ENCODE peak calls at places on chromosome 12, in eight cellular contexts. One of them, this sample, is unnamed.

GRCh38 chr12:13471471-13471870 is 274.9 kb downstream of the EMP1 start:
- DNase-seq in activated naive CD4-positive, alpha-beta T cell treated with anti-CD3 and anti-CD28 coated beads, Interleukin-2, amount 10 ng/mL, durations not matched to agents 7 days and 5 days: no peak
- DNase-seq in breast epithelium: no peak
- DNase-seq in HCEC 1CT: no peak
- DNase-seq in stimulated activated CD8-positive, alpha-beta memory T cell treated with anti-CD3 and anti-CD28 coated beads, Interleukin-4, amount 100 ng/mL, for 4 hours: no peak
- DNase-seq in HS-27A: no peak
- DNase-seq in germinal center: no peak
- DNase-seq in NCI-H1092 treated with DMSO at 0.1 percent for 48 hours: no peak
- DNase-seq in this sample: no peak

GRCh38 chr12:132560421-132560830 is 50.0 kb downstream of the LRCOL1 start:
- DNase-seq in activated naive CD4-positive, alpha-beta T cell treated with anti-CD3 and anti-CD28 coated beads, Interleukin-2, amount 10 ng/mL, durations not matched to agents 7 days and 5 days: peak
- DNase-seq in breast epithelium: no peak
- DNase-seq in HCEC 1CT: no peak
- DNase-seq in stimulated activated CD8-positive, alpha-beta memory T cell treated with anti-CD3 and anti-CD28 coated beads, Interleukin-4, amount 100 ng/mL, for 4 hours: no peak
- DNase-seq in HS-27A: no peak
- DNase-seq in germinal center: peak
- DNase-seq in NCI-H1092 treated with DMSO at 0.1 percent for 48 hours: no peak
- DNase-seq in this sample: no peak

GRCh38 chr12:84329933-84330332 is 582.7 kb downstream of the SLC6A15 start:
- DNase-seq in activated naive CD4-positive, alpha-beta T cell treated with anti-CD3 and anti-CD28 coated beads, Interleukin-2, amount 10 ng/mL, durations not matched to agents 7 days and 5 days: no peak
- DNase-seq in breast epithelium: no peak
- DNase-seq in HCEC 1CT: no peak
- DNase-seq in stimulated activated CD8-positive, alpha-beta memory T cell treated with anti-CD3 and anti-CD28 coated beads, Interleukin-4, amount 100 ng/mL, for 4 hours: no peak
- DNase-seq in HS-27A: no peak
- DNase-seq in germinal center: no peak
- DNase-seq in NCI-H1092 treated with DMSO at 0.1 percent for 48 hours: no peak
- DNase-seq in this sample: peak

GRCh38 chr12:27585739-27586265 is 61.8 kb downstream of the PPFIBP1 start:
- DNase-seq in activated naive CD4-positive, alpha-beta T cell treated with anti-CD3 and anti-CD28 coated beads, Interleukin-2, amount 10 ng/mL, durations not matched to agents 7 days and 5 days: no peak
- DNase-seq in breast epithelium: no peak
- DNase-seq in HCEC 1CT: no peak
- DNase-seq in stimulated activated CD8-positive, alpha-beta memory T cell treated with anti-CD3 and anti-CD28 coated beads, Interleukin-4, amount 100 ng/mL, for 4 hours: no peak
- DNase-seq in HS-27A: no peak
- DNase-seq in germinal center: no peak
- DNase-seq in NCI-H1092 treated with DMSO at 0.1 percent for 48 hours: no peak
- DNase-seq in this sample: no peak

GRCh38 chr12:32134144-32134888 is 27.7 kb downstream of the BICD1 start:
- DNase-seq in activated naive CD4-positive, alpha-beta T cell treated with anti-CD3 and anti-CD28 coated beads, Interleukin-2, amount 10 ng/mL, durations not matched to agents 7 days and 5 days: peak
- DNase-seq in breast epithelium: no peak
- DNase-seq in HCEC 1CT: peak
- DNase-seq in stimulated activated CD8-positive, alpha-beta memory T cell treated with anti-CD3 and anti-CD28 coated beads, Interleukin-4, amount 100 ng/mL, for 4 hours: no peak
- DNase-seq in HS-27A: no peak
- DNase-seq in germinal center: peak
- DNase-seq in NCI-H1092 treated with DMSO at 0.1 percent for 48 hours: no peak
- DNase-seq in this sample: no peak

GRCh38 chr12:51827925-51828818 is 20.3 kb downstream of the FIGNL2 start:
- DNase-seq in activated naive CD4-positive, alpha-beta T cell treated with anti-CD3 and anti-CD28 coated beads, Interleukin-2, amount 10 ng/mL, durations not matched to agents 7 days and 5 days: peak
- DNase-seq in breast epithelium: no peak
- DNase-seq in HCEC 1CT: no peak
- DNase-seq in stimulated activated CD8-positive, alpha-beta memory T cell treated with anti-CD3 and anti-CD28 coated beads, Interleukin-4, amount 100 ng/mL, for 4 hours: peak
- DNase-seq in HS-27A: no peak
- DNase-seq in germinal center: no peak
- DNase-seq in NCI-H1092 treated with DMSO at 0.1 percent for 48 hours: no peak
- DNase-seq in this sample: peak

GRCh38 chr12:14239935-14240872 is 125.3 kb upstream of the ATF7IP start:
- DNase-seq in activated naive CD4-positive, alpha-beta T cell treated with anti-CD3 and anti-CD28 coated beads, Interleukin-2, amount 10 ng/mL, durations not matched to agents 7 days and 5 days: peak
- DNase-seq in breast epithelium: no peak
- DNase-seq in HCEC 1CT: no peak
- DNase-seq in stimulated activated CD8-positive, alpha-beta memory T cell treated with anti-CD3 and anti-CD28 coated beads, Interleukin-4, amount 100 ng/mL, for 4 hours: no peak
- DNase-seq in HS-27A: no peak
- DNase-seq in germinal center: peak
- DNase-seq in NCI-H1092 treated with DMSO at 0.1 percent for 48 hours: no peak
- DNase-seq in this sample: no peak

GRCh38 chr12:55829967-55830600 is 697 bp upstream of the DNAJC14 start:
- DNase-seq in activated naive CD4-positive, alpha-beta T cell treated with anti-CD3 and anti-CD28 coated beads, Interleukin-2, amount 10 ng/mL, durations not matched to agents 7 days and 5 days: peak
- DNase-seq in breast epithelium: peak
- DNase-seq in HCEC 1CT: no peak
- DNase-seq in stimulated activated CD8-positive, alpha-beta memory T cell treated with anti-CD3 and anti-CD28 coated beads, Interleukin-4, amount 100 ng/mL, for 4 hours: no peak
- DNase-seq in HS-27A: no peak
- DNase-seq in germinal center: peak
- DNase-seq in NCI-H1092 treated with DMSO at 0.1 percent for 48 hours: no peak
- DNase-seq in this sample: no peak

GRCh38 chr12:39990122-39991101 is 115.5 kb downstream of the SLC2A13 start:
- DNase-seq in activated naive CD4-positive, alpha-beta T cell treated with anti-CD3 and anti-CD28 coated beads, Interleukin-2, amount 10 ng/mL, durations not matched to agents 7 days and 5 days: peak
- DNase-seq in breast epithelium: peak
- DNase-seq in HCEC 1CT: peak
- DNase-seq in stimulated activated CD8-positive, alpha-beta memory T cell treated with anti-CD3 and anti-CD28 coated beads, Interleukin-4, amount 100 ng/mL, for 4 hours: peak
- DNase-seq in HS-27A: no peak
- DNase-seq in germinal center: peak
- DNase-seq in NCI-H1092 treated with DMSO at 0.1 percent for 48 hours: no peak
- DNase-seq in this sample: peak

GRCh38 chr12:10362828-10363664 is 26.8 kb downstream of the KLRK1 start:
- DNase-seq in activated naive CD4-positive, alpha-beta T cell treated with anti-CD3 and anti-CD28 coated beads, Interleukin-2, amount 10 ng/mL, durations not matched to agents 7 days and 5 days: no peak
- DNase-seq in breast epithelium: no peak
- DNase-seq in HCEC 1CT: no peak
- DNase-seq in stimulated activated CD8-positive, alpha-beta memory T cell treated with anti-CD3 and anti-CD28 coated beads, Interleukin-4, amount 100 ng/mL, for 4 hours: no peak
- DNase-seq in HS-27A: no peak
- DNase-seq in germinal center: no peak
- DNase-seq in NCI-H1092 treated with DMSO at 0.1 percent for 48 hours: no peak
- DNase-seq in this sample: no peak

GRCh38 chr12:13234045-13234641 is 37.6 kb downstream of the EMP1 start:
- DNase-seq in activated naive CD4-positive, alpha-beta T cell treated with anti-CD3 and anti-CD28 coated beads, Interleukin-2, amount 10 ng/mL, durations not matched to agents 7 days and 5 days: peak
- DNase-seq in breast epithelium: no peak
- DNase-seq in HCEC 1CT: peak
- DNase-seq in stimulated activated CD8-positive, alpha-beta memory T cell treated with anti-CD3 and anti-CD28 coated beads, Interleukin-4, amount 100 ng/mL, for 4 hours: peak
- DNase-seq in HS-27A: no peak
- DNase-seq in germinal center: peak
- DNase-seq in NCI-H1092 treated with DMSO at 0.1 percent for 48 hours: peak
- DNase-seq in this sample: peak

GRCh38 chr12:71460318-71460717 is 20.7 kb downstream of the LGR5 start:
- DNase-seq in activated naive CD4-positive, alpha-beta T cell treated with anti-CD3 and anti-CD28 coated beads, Interleukin-2, amount 10 ng/mL, durations not matched to agents 7 days and 5 days: no peak
- DNase-seq in breast epithelium: no peak
- DNase-seq in HCEC 1CT: no peak
- DNase-seq in stimulated activated CD8-positive, alpha-beta memory T cell treated with anti-CD3 and anti-CD28 coated beads, Interleukin-4, amount 100 ng/mL, for 4 hours: no peak
- DNase-seq in HS-27A: no peak
- DNase-seq in germinal center: no peak
- DNase-seq in NCI-H1092 treated with DMSO at 0.1 percent for 48 hours: no peak
- DNase-seq in this sample: no peak

GRCh38 chr12:2264622-2265306 is 212.0 kb downstream of the CACNA1C start:
- DNase-seq in activated naive CD4-positive, alpha-beta T cell treated with anti-CD3 and anti-CD28 coated beads, Interleukin-2, amount 10 ng/mL, durations not matched to agents 7 days and 5 days: no peak
- DNase-seq in breast epithelium: peak
- DNase-seq in HCEC 1CT: peak
- DNase-seq in stimulated activated CD8-positive, alpha-beta memory T cell treated with anti-CD3 and anti-CD28 coated beads, Interleukin-4, amount 100 ng/mL, for 4 hours: no peak
- DNase-seq in HS-27A: peak
- DNase-seq in germinal center: no peak
- DNase-seq in NCI-H1092 treated with DMSO at 0.1 percent for 48 hours: no peak
- DNase-seq in this sample: no peak

GRCh38 chr12:11822071-11822818 is 172.8 kb downstream of the ETV6 start:
- DNase-seq in activated naive CD4-positive, alpha-beta T cell treated with anti-CD3 and anti-CD28 coated beads, Interleukin-2, amount 10 ng/mL, durations not matched to agents 7 days and 5 days: no peak
- DNase-seq in breast epithelium: no peak
- DNase-seq in HCEC 1CT: no peak
- DNase-seq in stimulated activated CD8-positive, alpha-beta memory T cell treated with anti-CD3 and anti-CD28 coated beads, Interleukin-4, amount 100 ng/mL, for 4 hours: peak
- DNase-seq in HS-27A: no peak
- DNase-seq in germinal center: no peak
- DNase-seq in NCI-H1092 treated with DMSO at 0.1 percent for 48 hours: no peak
- DNase-seq in this sample: peak

GRCh38 chr12:113227169-113227568 is 5.9 kb downstream of the TPCN1 start:
- DNase-seq in activated naive CD4-positive, alpha-beta T cell treated with anti-CD3 and anti-CD28 coated beads, Interleukin-2, amount 10 ng/mL, durations not matched to agents 7 days and 5 days: no peak
- DNase-seq in breast epithelium: no peak
- DNase-seq in HCEC 1CT: no peak
- DNase-seq in stimulated activated CD8-positive, alpha-beta memory T cell treated with anti-CD3 and anti-CD28 coated beads, Interleukin-4, amount 100 ng/mL, for 4 hours: no peak
- DNase-seq in HS-27A: no peak
- DNase-seq in germinal center: no peak
- DNase-seq in NCI-H1092 treated with DMSO at 0.1 percent for 48 hours: no peak
- DNase-seq in this sample: no peak

GRCh38 chr12:130988261-130989175 is 34.8 kb downstream of the ADGRD1 start:
- DNase-seq in activated naive CD4-positive, alpha-beta T cell treated with anti-CD3 and anti-CD28 coated beads, Interleukin-2, amount 10 ng/mL, durations not matched to agents 7 days and 5 days: no peak
- DNase-seq in breast epithelium: no peak
- DNase-seq in HCEC 1CT: no peak
- DNase-seq in stimulated activated CD8-positive, alpha-beta memory T cell treated with anti-CD3 and anti-CD28 coated beads, Interleukin-4, amount 100 ng/mL, for 4 hours: no peak
- DNase-seq in HS-27A: no peak
- DNase-seq in germinal center: no peak
- DNase-seq in NCI-H1092 treated with DMSO at 0.1 percent for 48 hours: no peak
- DNase-seq in this sample: no peak

GRCh38 chr12:131894981-131895639 is 688 bp downstream of the ULK1 start:
- DNase-seq in activated naive CD4-positive, alpha-beta T cell treated with anti-CD3 and anti-CD28 coated beads, Interleukin-2, amount 10 ng/mL, durations not matched to agents 7 days and 5 days: peak
- DNase-seq in breast epithelium: no peak
- DNase-seq in HCEC 1CT: no peak
- DNase-seq in stimulated activated CD8-positive, alpha-beta memory T cell treated with anti-CD3 and anti-CD28 coated beads, Interleukin-4, amount 100 ng/mL, for 4 hours: no peak
- DNase-seq in HS-27A: no peak
- DNase-seq in germinal center: no peak
- DNase-seq in NCI-H1092 treated with DMSO at 0.1 percent for 48 hours: no peak
- DNase-seq in this sample: no peak

GRCh38 chr12:122064034-122064777 is 14.3 kb upstream of the MLXIP start:
- DNase-seq in activated naive CD4-positive, alpha-beta T cell treated with anti-CD3 and anti-CD28 coated beads, Interleukin-2, amount 10 ng/mL, durations not matched to agents 7 days and 5 days: peak
- DNase-seq in breast epithelium: no peak
- DNase-seq in HCEC 1CT: peak
- DNase-seq in stimulated activated CD8-positive, alpha-beta memory T cell treated with anti-CD3 and anti-CD28 coated beads, Interleukin-4, amount 100 ng/mL, for 4 hours: no peak
- DNase-seq in HS-27A: peak
- DNase-seq in germinal center: peak
- DNase-seq in NCI-H1092 treated with DMSO at 0.1 percent for 48 hours: peak
- DNase-seq in this sample: peak

GRCh38 chr12:101891462-101891971 is 14.1 kb downstream of the DRAM1 start:
- DNase-seq in activated naive CD4-positive, alpha-beta T cell treated with anti-CD3 and anti-CD28 coated beads, Interleukin-2, amount 10 ng/mL, durations not matched to agents 7 days and 5 days: no peak
- DNase-seq in breast epithelium: no peak
- DNase-seq in HCEC 1CT: peak
- DNase-seq in stimulated activated CD8-positive, alpha-beta memory T cell treated with anti-CD3 and anti-CD28 coated beads, Interleukin-4, amount 100 ng/mL, for 4 hours: no peak
- DNase-seq in HS-27A: no peak
- DNase-seq in germinal center: no peak
- DNase-seq in NCI-H1092 treated with DMSO at 0.1 percent for 48 hours: no peak
- DNase-seq in this sample: peak

GRCh38 chr12:6735448-6736191 is 11.8 kb downstream of the COPS7A start:
- DNase-seq in activated naive CD4-positive, alpha-beta T cell treated with anti-CD3 and anti-CD28 coated beads, Interleukin-2, amount 10 ng/mL, durations not matched to agents 7 days and 5 days: peak
- DNase-seq in breast epithelium: peak
- DNase-seq in HCEC 1CT: peak
- DNase-seq in stimulated activated CD8-positive, alpha-beta memory T cell treated with anti-CD3 and anti-CD28 coated beads, Interleukin-4, amount 100 ng/mL, for 4 hours: no peak
- DNase-seq in HS-27A: no peak
- DNase-seq in germinal center: no peak
- DNase-seq in NCI-H1092 treated with DMSO at 0.1 percent for 48 hours: peak
- DNase-seq in this sample: peak

GRCh38 chr12:32272465-32272864 is 126.9 kb upstream of the FGD4 start:
- DNase-seq in activated naive CD4-positive, alpha-beta T cell treated with anti-CD3 and anti-CD28 coated beads, Interleukin-2, amount 10 ng/mL, durations not matched to agents 7 days and 5 days: no peak
- DNase-seq in breast epithelium: no peak
- DNase-seq in HCEC 1CT: no peak
- DNase-seq in stimulated activated CD8-positive, alpha-beta memory T cell treated with anti-CD3 and anti-CD28 coated beads, Interleukin-4, amount 100 ng/mL, for 4 hours: no peak
- DNase-seq in HS-27A: no peak
- DNase-seq in germinal center: no peak
- DNase-seq in NCI-H1092 treated with DMSO at 0.1 percent for 48 hours: no peak
- DNase-seq in this sample: no peak

GRCh38 chr12:94925206-94925605 is 78.3 kb downstream of the NDUFA12 start:
- DNase-seq in activated naive CD4-positive, alpha-beta T cell treated with anti-CD3 and anti-CD28 coated beads, Interleukin-2, amount 10 ng/mL, durations not matched to agents 7 days and 5 days: no peak
- DNase-seq in breast epithelium: no peak
- DNase-seq in HCEC 1CT: no peak
- DNase-seq in stimulated activated CD8-positive, alpha-beta memory T cell treated with anti-CD3 and anti-CD28 coated beads, Interleukin-4, amount 100 ng/mL, for 4 hours: no peak
- DNase-seq in HS-27A: no peak
- DNase-seq in germinal center: no peak
- DNase-seq in NCI-H1092 treated with DMSO at 0.1 percent for 48 hours: no peak
- DNase-seq in this sample: no peak

GRCh38 chr12:49339464-49339861 is 2.5 kb upstream of the C1QL4 start:
- DNase-seq in activated naive CD4-positive, alpha-beta T cell treated with anti-CD3 and anti-CD28 coated beads, Interleukin-2, amount 10 ng/mL, durations not matched to agents 7 days and 5 days: no peak
- DNase-seq in breast epithelium: no peak
- DNase-seq in HCEC 1CT: no peak
- DNase-seq in stimulated activated CD8-positive, alpha-beta memory T cell treated with anti-CD3 and anti-CD28 coated beads, Interleukin-4, amount 100 ng/mL, for 4 hours: no peak
- DNase-seq in HS-27A: no peak
- DNase-seq in germinal center: no peak
- DNase-seq in NCI-H1092 treated with DMSO at 0.1 percent for 48 hours: no peak
- DNase-seq in this sample: no peak

GRCh38 chr12:76591461-76591860 is 31.9 kb upstream of the OSBPL8 start:
- DNase-seq in activated naive CD4-positive, alpha-beta T cell treated with anti-CD3 and anti-CD28 coated beads, Interleukin-2, amount 10 ng/mL, durations not matched to agents 7 days and 5 days: no peak
- DNase-seq in breast epithelium: no peak
- DNase-seq in HCEC 1CT: peak
- DNase-seq in stimulated activated CD8-positive, alpha-beta memory T cell treated with anti-CD3 and anti-CD28 coated beads, Interleukin-4, amount 100 ng/mL, for 4 hours: no peak
- DNase-seq in HS-27A: no peak
- DNase-seq in germinal center: no peak
- DNase-seq in NCI-H1092 treated with DMSO at 0.1 percent for 48 hours: no peak
- DNase-seq in this sample: no peak

GRCh38 chr12:26736563-26737486 is 96.2 kb downstream of the ITPR2 start:
- DNase-seq in activated naive CD4-positive, alpha-beta T cell treated with anti-CD3 and anti-CD28 coated beads, Interleukin-2, amount 10 ng/mL, durations not matched to agents 7 days and 5 days: no peak
- DNase-seq in breast epithelium: no peak
- DNase-seq in HCEC 1CT: peak
- DNase-seq in stimulated activated CD8-positive, alpha-beta memory T cell treated with anti-CD3 and anti-CD28 coated beads, Interleukin-4, amount 100 ng/mL, for 4 hours: no peak
- DNase-seq in HS-27A: peak
- DNase-seq in germinal center: no peak
- DNase-seq in NCI-H1092 treated with DMSO at 0.1 percent for 48 hours: no peak
- DNase-seq in this sample: no peak

GRCh38 chr12:67519824-67520433 is 128.6 kb upstream of the DYRK2 start:
- DNase-seq in activated naive CD4-positive, alpha-beta T cell treated with anti-CD3 and anti-CD28 coated beads, Interleukin-2, amount 10 ng/mL, durations not matched to agents 7 days and 5 days: no peak
- DNase-seq in breast epithelium: no peak
- DNase-seq in HCEC 1CT: no peak
- DNase-seq in stimulated activated CD8-positive, alpha-beta memory T cell treated with anti-CD3 and anti-CD28 coated beads, Interleukin-4, amount 100 ng/mL, for 4 hours: no peak
- DNase-seq in HS-27A: no peak
- DNase-seq in germinal center: no peak
- DNase-seq in NCI-H1092 treated with DMSO at 0.1 percent for 48 hours: peak
- DNase-seq in this sample: peak

GRCh38 chr12:93946542-93947150 is 201.7 kb upstream of the PLXNC1 start:
- DNase-seq in activated naive CD4-positive, alpha-beta T cell treated with anti-CD3 and anti-CD28 coated beads, Interleukin-2, amount 10 ng/mL, durations not matched to agents 7 days and 5 days: no peak
- DNase-seq in breast epithelium: no peak
- DNase-seq in HCEC 1CT: peak
- DNase-seq in stimulated activated CD8-positive, alpha-beta memory T cell treated with anti-CD3 and anti-CD28 coated beads, Interleukin-4, amount 100 ng/mL, for 4 hours: no peak
- DNase-seq in HS-27A: no peak
- DNase-seq in germinal center: no peak
- DNase-seq in NCI-H1092 treated with DMSO at 0.1 percent for 48 hours: no peak
- DNase-seq in this sample: no peak

GRCh38 chr12:105555556-105555973 is 225.1 kb downstream of the C12orf75 start:
- DNase-seq in activated naive CD4-positive, alpha-beta T cell treated with anti-CD3 and anti-CD28 coated beads, Interleukin-2, amount 10 ng/mL, durations not matched to agents 7 days and 5 days: no peak
- DNase-seq in breast epithelium: no peak
- DNase-seq in HCEC 1CT: no peak
- DNase-seq in stimulated activated CD8-positive, alpha-beta memory T cell treated with anti-CD3 and anti-CD28 coated beads, Interleukin-4, amount 100 ng/mL, for 4 hours: no peak
- DNase-seq in HS-27A: no peak
- DNase-seq in germinal center: no peak
- DNase-seq in NCI-H1092 treated with DMSO at 0.1 percent for 48 hours: no peak
- DNase-seq in this sample: no peak

GRCh38 chr12:118290130-118290529 is 82.6 kb downstream of the TAOK3 start:
- DNase-seq in activated naive CD4-positive, alpha-beta T cell treated with anti-CD3 and anti-CD28 coated beads, Interleukin-2, amount 10 ng/mL, durations not matched to agents 7 days and 5 days: no peak
- DNase-seq in breast epithelium: no peak
- DNase-seq in HCEC 1CT: no peak
- DNase-seq in stimulated activated CD8-positive, alpha-beta memory T cell treated with anti-CD3 and anti-CD28 coated beads, Interleukin-4, amount 100 ng/mL, for 4 hours: no peak
- DNase-seq in HS-27A: no peak
- DNase-seq in germinal center: no peak
- DNase-seq in NCI-H1092 treated with DMSO at 0.1 percent for 48 hours: no peak
- DNase-seq in this sample: no peak

GRCh38 chr12:94401326-94401725 is 58.3 kb downstream of the CEP83 start:
- DNase-seq in activated naive CD4-positive, alpha-beta T cell treated with anti-CD3 and anti-CD28 coated beads, Interleukin-2, amount 10 ng/mL, durations not matched to agents 7 days and 5 days: no peak
- DNase-seq in breast epithelium: no peak
- DNase-seq in HCEC 1CT: no peak
- DNase-seq in stimulated activated CD8-positive, alpha-beta memory T cell treated with anti-CD3 and anti-CD28 coated beads, Interleukin-4, amount 100 ng/mL, for 4 hours: no peak
- DNase-seq in HS-27A: no peak
- DNase-seq in germinal center: no peak
- DNase-seq in NCI-H1092 treated with DMSO at 0.1 percent for 48 hours: no peak
- DNase-seq in this sample: no peak

GRCh38 chr12:14729586-14729985 is 33.2 kb upstream of the GUCY2C start:
- DNase-seq in activated naive CD4-positive, alpha-beta T cell treated with anti-CD3 and anti-CD28 coated beads, Interleukin-2, amount 10 ng/mL, durations not matched to agents 7 days and 5 days: no peak
- DNase-seq in breast epithelium: no peak
- DNase-seq in HCEC 1CT: no peak
- DNase-seq in stimulated activated CD8-positive, alpha-beta memory T cell treated with anti-CD3 and anti-CD28 coated beads, Interleukin-4, amount 100 ng/mL, for 4 hours: no peak
- DNase-seq in HS-27A: no peak
- DNase-seq in germinal center: no peak
- DNase-seq in NCI-H1092 treated with DMSO at 0.1 percent for 48 hours: no peak
- DNase-seq in this sample: no peak

This sample was measured in DMS153.